ENCODE peak calls at places on chromosomes 3 and 15, in four cellular contexts. O, T, V and H are unnamed samples.

GRCh38 chr3:149472393-149472792 is 2.1 kb upstream of the TM4SF4 start:
- DNase-seq in V (no peak), O (no peak), T (no peak), H (no peak)

GRCh38 chr3:156614642-156615511 is 59.5 kb upstream of the TIPARP start:
- DNase-seq in T (no peak), V (no peak), O (no peak), H (no peak)

GRCh38 chr3:78076379-78076778 is 1036.5 kb downstream of the ROBO2 start:
- DNase-seq in V (no peak), T (no peak), O (no peak), H (no peak)

GRCh38 chr15:67992834-67993233 is 61.3 kb upstream of the PIAS1 start:
- DNase-seq in V (no peak), T (peak), O (peak), H (no peak)

GRCh38 chr3:100129944-100130343 is 15.6 kb upstream of the FILIP1L start:
- DNase-seq in V (no peak), T (no peak), O (no peak), H (no peak)

GRCh38 chr15:67093146-67093874 is 27.9 kb downstream of the SMAD3 start:
- DNase-seq in O (peak), V (no peak), T (no peak), H (no peak)

GRCh38 chr3:56467801-56468183 is 475 bp downstream of the ERC2 start:
- DNase-seq in O (no peak), T (no peak), V (no peak), H (no peak)

GRCh38 chr15:98803228-98804056 is 155.1 kb downstream of the IGF1R start:
- DNase-seq in T (no peak), O (no peak), V (no peak), H (no peak)

GRCh38 chr3:180358179-180358578 is 243.8 kb upstream of the TTC14 start:
- DNase-seq in O (no peak), T (no peak), V (no peak), H (no peak)

GRCh38 chr3:136838641-136839555 is 20.0 kb downstream of the SLC35G2 start:
- DNase-seq in T (no peak), O (no peak), V (no peak), H (no peak)

GRCh38 chr3:49454457-49454856 is 15.6 kb upstream of the DAG1 start:
- DNase-seq in T (peak), O (no peak), V (peak), H (no peak)

GRCh38 chr15:100029868-100030479 is 296.7 kb upstream of the LYSMD4 start:
- DNase-seq in V (no peak), O (no peak), T (no peak), H (no peak)

GRCh38 chr3:49602877-49603411 is 48.7 kb downstream of the BSN start:
- DNase-seq in V (no peak), O (no peak), T (peak), H (no peak)

DNA sequence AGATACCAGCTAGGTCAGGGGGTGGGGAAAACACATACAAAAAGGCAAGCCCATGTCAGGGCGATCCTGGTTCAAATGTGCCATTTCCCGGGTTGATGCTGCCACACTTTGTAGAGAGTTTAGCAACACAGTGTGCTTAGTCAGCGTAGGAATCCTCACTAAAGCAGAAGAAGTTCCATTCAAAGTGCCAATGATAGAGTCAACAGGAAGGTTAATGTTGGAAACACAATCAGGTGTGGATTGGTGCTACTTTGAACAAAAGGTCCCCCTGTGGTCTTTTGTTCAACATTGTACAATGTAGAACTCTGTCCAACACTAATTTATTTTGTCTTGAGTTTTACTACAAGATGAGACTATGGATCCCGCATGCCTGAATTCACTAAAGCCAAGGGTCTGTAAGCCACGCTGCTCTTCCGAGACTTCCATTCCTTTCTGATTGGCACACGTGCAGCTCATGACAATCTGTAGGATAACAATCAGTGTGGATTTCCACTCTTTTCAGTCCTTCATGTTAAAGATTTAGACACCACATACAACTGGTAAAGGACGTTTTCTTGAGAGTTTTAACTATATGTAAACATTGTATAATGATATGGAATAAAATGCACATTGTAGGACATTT is 28.9 kb downstream of the TPM1 start:
- DNase-seq in V (no peak), T (no peak), O (no peak), H (no peak)
- TF ChIP-seq POLR2AphosphoS5 in V (no peak), T (no peak), O (no peak), H (no peak)

DNA sequence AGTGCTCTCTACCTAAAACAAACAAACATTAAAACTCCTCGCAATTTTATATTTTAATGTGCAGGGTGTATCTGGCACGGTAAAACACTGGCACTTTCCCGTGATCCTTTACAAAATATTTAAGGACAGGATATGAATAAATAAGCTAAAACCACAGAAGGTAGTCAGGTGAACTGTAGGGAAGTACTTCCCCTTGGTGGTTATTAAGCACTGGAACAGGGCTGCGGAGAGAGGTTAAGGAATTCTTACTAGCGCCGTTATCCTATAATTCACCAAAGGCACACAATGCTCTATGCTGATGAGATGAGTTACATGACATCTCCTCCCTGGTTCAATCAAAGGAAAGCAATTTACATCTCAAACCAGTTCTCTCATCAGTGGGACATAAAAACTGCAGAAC is 289.8 kb downstream of the ZBTB20 start:
- DNase-seq in V (no peak), T (no peak), O (no peak), H (no peak)
- TF ChIP-seq POLR2AphosphoS5 in V (no peak), T (no peak), O (no peak), H (no peak)

GRCh38 chr3:16300282-16300681 is 35.3 kb downstream of the OXNAD1 start:
- DNase-seq in O (no peak), T (no peak), V (no peak), H (no peak)
- TF ChIP-seq POLR2AphosphoS5 in O (no peak), T (no peak), V (no peak), H (no peak)

GRCh38 chr3:129059311-129059975 is 1.1 kb upstream of the GP9 start:
- DNase-seq in O (no peak), T (no peak), V (no peak), H (no peak)
- TF ChIP-seq POLR2AphosphoS5 in O (no peak), T (no peak), V (no peak), H (no peak)

GRCh38 chr3:105425153-105425502 is 58.4 kb downstream of the ALCAM start:
- DNase-seq in O (no peak), V (no peak), T (no peak), H (no peak)

GRCh38 chr3:105427332-105427731 is 60.6 kb downstream of the ALCAM start:
- DNase-seq in V (no peak), O (no peak), T (no peak), H (no peak)

GRCh38 chr3:105423392-105423791 is 56.7 kb downstream of the ALCAM start:
- DNase-seq in T (no peak), O (no peak), V (no peak), H (no peak)

GRCh38 chr3:105424412-105425152 is 57.9 kb downstream of the ALCAM start:
- DNase-seq in O (no peak), V (no peak), T (no peak), H (no peak)

DNA sequence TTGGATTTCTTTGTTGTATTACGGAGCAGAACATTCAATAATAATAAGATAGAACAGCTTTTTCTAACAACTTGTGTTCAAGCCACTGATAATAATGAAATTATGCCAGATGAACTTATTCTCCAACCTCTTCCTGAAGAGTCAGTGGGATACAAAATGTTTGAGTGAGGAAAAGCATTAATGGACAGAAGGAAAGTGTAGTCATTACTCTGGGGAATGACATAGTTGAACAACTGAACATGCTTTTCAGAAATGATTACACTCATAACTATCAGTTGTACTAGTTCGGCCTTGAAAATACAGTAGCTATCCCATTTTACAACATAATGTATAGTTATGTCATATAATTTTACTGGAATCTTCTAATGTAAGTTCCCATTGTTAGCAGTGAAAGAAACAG is 55.9 kb downstream of the ALCAM start:
- DNase-seq in O (no peak), T (no peak), V (no peak), H (no peak)
- TF ChIP-seq POLR2AphosphoS5 in O (no peak), T (no peak), V (no peak), H (no peak)

GRCh38 chr3:62287528-62287927 is 85.8 kb downstream of the FEZF2 start:
- DNase-seq in V (no peak), T (no peak), O (no peak), H (no peak)

GRCh38 chr3:62289922-62290321 is 83.4 kb downstream of the FEZF2 start:
- DNase-seq in V (no peak), O (no peak), T (no peak), H (no peak)

GRCh38 chr3:62284442-62284841 is 88.9 kb downstream of the FEZF2 start:
- DNase-seq in T (no peak), O (no peak), V (no peak), H (no peak)
- TF ChIP-seq POLR2AphosphoS5 in T (no peak), O (no peak), V (no peak), H (no peak)